ENCODE peak calls at places on chromosomes 1 and 21, in ten cellular contexts. P is stimulated activated CD4-positive, alpha-beta T cell treated with anti-CD3 and anti-CD28 coated beads, Interleukin-4, amount 100 ng/mL, for 4 hours; H is EH; E is choroid plexus epithelial cell; M is Caco-2; D is activated T-cell treated with anti-CD3 and anti-CD28 coated beads for 24 hours; N is occipital lobe; A is stimulated activated naive CD8-positive, alpha-beta T cell treated with anti-CD3 and anti-CD28 coated beads, Interleukin-15, Interleukin-2, amounts not matched to agents 100 U/mL and 50 U/mL, for 24 hours; I is Caki2; C is T-helper 1 cell. Z is an unnamed sample.

GRCh38 chr1:5811419-5811818 is 180.8 kb downstream of the NPHP4 start:
- DNase-seq in P (no peak), H (no peak), E (no peak), M (no peak), D (no peak), N (no peak), A (no peak), I (no peak), C (no peak), Z (no peak)

GRCh38 chr1:31239653-31240241 is at the start of gene NKAIN1:
- DNase-seq in P (no peak), H (peak; percentile 52), E (no peak), M (no peak), D (no peak), N (peak; percentile 18), A (peak; percentile 13), I (peak; percentile 22), C (no peak), Z (no peak)

GRCh38 chr21:45551316-45551715 is 9.1 kb upstream of the SLC19A1 start:
- DNase-seq in P (peak; percentile 49), H (peak; percentile 81), E (peak; percentile 67), M (peak; percentile 2), D (peak; percentile 36), N (no peak), A (peak; percentile 50), I (peak; percentile 73), C (peak; percentile 87), Z (peak; percentile 34)

GRCh38 chr1:56461158-56462127 is 117.9 kb downstream of the PLPP3 start:
- DNase-seq in P (no peak), H (no peak), E (no peak), M (no peak), D (no peak), N (no peak), A (no peak), I (no peak), C (no peak), Z (no peak)

GRCh38 chr1:2925923-2926322 is 95.3 kb upstream of the ACTRT2 start:
- DNase-seq in P (no peak), H (no peak), E (no peak), M (no peak), D (no peak), N (no peak), A (no peak), I (no peak), C (no peak), Z (peak; percentile 6)

GRCh38 chr1:110421159-110421777 is 13.8 kb upstream of the LAMTOR5 start:
- DNase-seq in P (no peak), H (peak; percentile 58), E (peak; percentile 74), M (no peak), D (no peak), N (no peak), A (no peak), I (no peak), C (peak; percentile 13), Z (no peak)

GRCh38 chr1:248853023-248853422 is 5.9 kb downstream of the ZNF692 start:
- DNase-seq in P (no peak), H (no peak), E (peak; percentile 9), M (no peak), D (no peak), N (peak; percentile 67), A (no peak), I (no peak), C (no peak), Z (no peak)

GRCh38 chr1:169584483-169585144 is 1.7 kb downstream of the F5 start:
- DNase-seq in P (peak; percentile 49), H (no peak), E (no peak), M (no peak), D (no peak), N (no peak), A (no peak), I (no peak), C (peak; percentile 30), Z (peak; percentile 64)